ENCODE peak calls at places on chromosomes 7 and 10, in six cellular contexts. One of them, this sample, is unnamed.

GRCh38 chr7:122885583-122886356 is 490 bp downstream of the CADPS2 start:
- DNase-seq in iPS-NIHi11: peak; percentile 65
- DNase-seq in AG08396: peak; percentile 57
- DNase-seq in NCI-H2081: peak; percentile 71
- DNase-seq in dorsolateral prefrontal cortex: peak; percentile 16
- DNase-seq in HuH-7: peak; percentile 69
- DNase-seq in this sample: no peak

GRCh38 chr10:133258066-133258817 is 18.4 kb downstream of the ADAM8 start:
- DNase-seq in iPS-NIHi11: no peak
- DNase-seq in AG08396: no peak
- DNase-seq in NCI-H2081: no peak
- DNase-seq in dorsolateral prefrontal cortex: no peak
- DNase-seq in HuH-7: peak; percentile 50
- DNase-seq in this sample: no peak

GRCh38 chr7:40810274-40810673 is 675.5 kb downstream of the SUGCT start:
- DNase-seq in iPS-NIHi11: no peak
- DNase-seq in AG08396: no peak
- DNase-seq in NCI-H2081: no peak
- DNase-seq in dorsolateral prefrontal cortex: no peak
- DNase-seq in HuH-7: no peak
- DNase-seq in this sample: no peak

GRCh38 chr7:55013851-55014250 is 5.0 kb upstream of the EGFR start:
- DNase-seq in iPS-NIHi11: no peak
- DNase-seq in AG08396: no peak
- DNase-seq in NCI-H2081: no peak
- DNase-seq in dorsolateral prefrontal cortex: no peak
- DNase-seq in HuH-7: no peak
- DNase-seq in this sample: no peak

GRCh38 chr7:74220229-74220628 is 10.4 kb downstream of the LAT2 start:
- DNase-seq in iPS-NIHi11: no peak
- DNase-seq in AG08396: no peak
- DNase-seq in NCI-H2081: no peak
- DNase-seq in dorsolateral prefrontal cortex: no peak
- DNase-seq in HuH-7: peak; percentile 32
- DNase-seq in this sample: no peak

GRCh38 chr7:2513702-2514101 is 5.9 kb upstream of the LFNG start:
- DNase-seq in iPS-NIHi11: no peak
- DNase-seq in AG08396: no peak
- DNase-seq in NCI-H2081: no peak
- DNase-seq in dorsolateral prefrontal cortex: no peak
- DNase-seq in HuH-7: no peak
- DNase-seq in this sample: no peak

GRCh38 chr10:79925614-79926013 is 23.3 kb downstream of the SFTPD start:
- DNase-seq in iPS-NIHi11: no peak
- DNase-seq in AG08396: no peak
- DNase-seq in NCI-H2081: no peak
- DNase-seq in dorsolateral prefrontal cortex: no peak
- DNase-seq in HuH-7: no peak
- DNase-seq in this sample: no peak

GRCh38 chr10:14074062-14074884 is 256.5 kb downstream of the FRMD4A start:
- DNase-seq in iPS-NIHi11: peak; percentile 33
- DNase-seq in AG08396: peak; percentile 94
- DNase-seq in NCI-H2081: peak; percentile 87
- DNase-seq in dorsolateral prefrontal cortex: no peak
- DNase-seq in HuH-7: peak; percentile 36
- DNase-seq in this sample: peak; percentile 99

GRCh38 chr7:14902589-14902963 is at the start of gene DGKB:
- DNase-seq in iPS-NIHi11: peak; percentile 22
- DNase-seq in AG08396: no peak
- DNase-seq in NCI-H2081: peak; percentile 76
- DNase-seq in dorsolateral prefrontal cortex: peak; percentile 46
- DNase-seq in HuH-7: no peak
- DNase-seq in this sample: no peak

GRCh38 chr10:120715214-120715613 is 135.9 kb upstream of the WDR11 start:
- DNase-seq in iPS-NIHi11: no peak
- DNase-seq in AG08396: no peak
- DNase-seq in NCI-H2081: no peak
- DNase-seq in dorsolateral prefrontal cortex: no peak
- DNase-seq in HuH-7: no peak
- DNase-seq in this sample: no peak

GRCh38 chr7:78015574-78016260 is 217.1 kb downstream of the PHTF2 start:
- DNase-seq in iPS-NIHi11: no peak
- DNase-seq in AG08396: no peak
- DNase-seq in NCI-H2081: no peak
- DNase-seq in dorsolateral prefrontal cortex: no peak
- DNase-seq in HuH-7: no peak
- DNase-seq in this sample: no peak

GRCh38 chr10:110239892-110240291 is 32.5 kb downstream of the MXI1 start:
- DNase-seq in iPS-NIHi11: no peak
- DNase-seq in AG08396: no peak
- DNase-seq in NCI-H2081: no peak
- DNase-seq in dorsolateral prefrontal cortex: no peak
- DNase-seq in HuH-7: no peak
- DNase-seq in this sample: no peak

GRCh38 chr10:132685121-132685891 is 100.6 kb downstream of the NKX6-2 start:
- DNase-seq in iPS-NIHi11: no peak
- DNase-seq in AG08396: peak; percentile 59
- DNase-seq in NCI-H2081: no peak
- DNase-seq in dorsolateral prefrontal cortex: peak; percentile 90
- DNase-seq in HuH-7: peak; percentile 94
- DNase-seq in this sample: no peak

GRCh38 chr7:154994996-154995395 is 7.9 kb downstream of the PAXIP1 start:
- DNase-seq in iPS-NIHi11: no peak
- DNase-seq in AG08396: no peak
- DNase-seq in NCI-H2081: no peak
- DNase-seq in dorsolateral prefrontal cortex: no peak
- DNase-seq in HuH-7: no peak
- DNase-seq in this sample: no peak

GRCh38 chr10:125531470-125531869 is 151.5 kb downstream of the TEX36 start:
- DNase-seq in iPS-NIHi11: peak; percentile 44
- DNase-seq in AG08396: no peak
- DNase-seq in NCI-H2081: peak; percentile 54
- DNase-seq in dorsolateral prefrontal cortex: peak; percentile 34
- DNase-seq in HuH-7: no peak
- DNase-seq in this sample: peak; percentile 32

GRCh38 chr10:12488626-12489025 is 139.3 kb downstream of the CAMK1D start:
- DNase-seq in iPS-NIHi11: no peak
- DNase-seq in AG08396: no peak
- DNase-seq in NCI-H2081: no peak
- DNase-seq in dorsolateral prefrontal cortex: no peak
- DNase-seq in HuH-7: no peak
- DNase-seq in this sample: no peak

GRCh38 chr10:120455004-120455403 is 2.0 kb upstream of the PLPP4 start:
- DNase-seq in iPS-NIHi11: no peak
- DNase-seq in AG08396: peak; percentile 53
- DNase-seq in NCI-H2081: no peak
- DNase-seq in dorsolateral prefrontal cortex: no peak
- DNase-seq in HuH-7: no peak
- DNase-seq in this sample: no peak

GRCh38 chr10:43137971-43138756 is at the start of gene CSGALNACT2:
- DNase-seq in iPS-NIHi11: peak; percentile 85
- DNase-seq in AG08396: peak; percentile 93
- DNase-seq in NCI-H2081: peak; percentile 87
- DNase-seq in dorsolateral prefrontal cortex: peak; percentile 79
- DNase-seq in HuH-7: peak; percentile 73
- DNase-seq in this sample: no peak

GRCh38 chr7:83663131-83663530 is 14.2 kb upstream of the SEMA3E start:
- DNase-seq in iPS-NIHi11: no peak
- DNase-seq in AG08396: no peak
- DNase-seq in NCI-H2081: no peak
- DNase-seq in dorsolateral prefrontal cortex: no peak
- DNase-seq in HuH-7: no peak
- DNase-seq in this sample: no peak

GRCh38 chr7:111953611-111954010 is 252.6 kb downstream of the DOCK4 start:
- DNase-seq in iPS-NIHi11: no peak
- DNase-seq in AG08396: no peak
- DNase-seq in NCI-H2081: peak; percentile 33
- DNase-seq in dorsolateral prefrontal cortex: no peak
- DNase-seq in HuH-7: peak; percentile 31
- DNase-seq in this sample: no peak

GRCh38 chr10:23345861-23346260 is 1.3 kb upstream of the C10orf67 start:
- DNase-seq in iPS-NIHi11: no peak
- DNase-seq in AG08396: no peak
- DNase-seq in NCI-H2081: no peak
- DNase-seq in dorsolateral prefrontal cortex: no peak
- DNase-seq in HuH-7: peak; percentile 55
- DNase-seq in this sample: peak; percentile 95

GRCh38 chr7:121020652-121021051 is 32.1 kb downstream of the CPED1 start:
- DNase-seq in iPS-NIHi11: no peak
- DNase-seq in AG08396: no peak
- DNase-seq in NCI-H2081: no peak
- DNase-seq in dorsolateral prefrontal cortex: no peak
- DNase-seq in HuH-7: no peak
- DNase-seq in this sample: no peak

GRCh38 chr7:44764665-44765578 is 16.3 kb downstream of the ZMIZ2 start:
- DNase-seq in iPS-NIHi11: no peak
- DNase-seq in AG08396: no peak
- DNase-seq in NCI-H2081: no peak
- DNase-seq in dorsolateral prefrontal cortex: no peak
- DNase-seq in HuH-7: peak; percentile 47
- DNase-seq in this sample: no peak

GRCh38 chr7:67343114-67343513 is 346.5 kb downstream of the TYW1 start:
- DNase-seq in iPS-NIHi11: no peak
- DNase-seq in AG08396: no peak
- DNase-seq in NCI-H2081: no peak
- DNase-seq in dorsolateral prefrontal cortex: no peak
- DNase-seq in HuH-7: no peak
- DNase-seq in this sample: no peak

GRCh38 chr7:3439333-3440030 is 138.4 kb downstream of the SDK1 start:
- DNase-seq in iPS-NIHi11: no peak
- DNase-seq in AG08396: peak; percentile 3
- DNase-seq in NCI-H2081: no peak
- DNase-seq in dorsolateral prefrontal cortex: no peak
- DNase-seq in HuH-7: no peak
- DNase-seq in this sample: peak; percentile 96

GRCh38 chr7:12942599-12942998 is 255.2 kb downstream of the ARL4A start:
- DNase-seq in iPS-NIHi11: no peak
- DNase-seq in AG08396: no peak
- DNase-seq in NCI-H2081: peak; percentile 42
- DNase-seq in dorsolateral prefrontal cortex: no peak
- DNase-seq in HuH-7: peak; percentile 27
- DNase-seq in this sample: no peak

GRCh38 chr7:70728873-70729552 is 402.9 kb upstream of the GALNT17 start:
- DNase-seq in iPS-NIHi11: peak; percentile 60
- DNase-seq in AG08396: no peak
- DNase-seq in NCI-H2081: peak; percentile 30
- DNase-seq in dorsolateral prefrontal cortex: no peak
- DNase-seq in HuH-7: no peak
- DNase-seq in this sample: peak; percentile 45

GRCh38 chr10:132626019-132626760 is 88.6 kb downstream of the INPP5A start:
- DNase-seq in iPS-NIHi11: no peak
- DNase-seq in AG08396: no peak
- DNase-seq in NCI-H2081: no peak
- DNase-seq in dorsolateral prefrontal cortex: no peak
- DNase-seq in HuH-7: no peak
- DNase-seq in this sample: no peak

GRCh38 chr10:100743626-100744135 is 1.7 kb upstream of the PAX2 start:
- DNase-seq in iPS-NIHi11: no peak
- DNase-seq in AG08396: peak; percentile 85
- DNase-seq in NCI-H2081: peak; percentile 16
- DNase-seq in dorsolateral prefrontal cortex: no peak
- DNase-seq in HuH-7: peak; percentile 92
- DNase-seq in this sample: peak; percentile 3

GRCh38 chr7:158782638-158783490 is 46.4 kb downstream of the ESYT2 start:
- DNase-seq in iPS-NIHi11: peak; percentile 33
- DNase-seq in AG08396: peak; percentile 56
- DNase-seq in NCI-H2081: peak; percentile 35
- DNase-seq in dorsolateral prefrontal cortex: no peak
- DNase-seq in HuH-7: no peak
- DNase-seq in this sample: no peak

GRCh38 chr7:115009139-115009538 is 87.2 kb downstream of the MDFIC start:
- DNase-seq in iPS-NIHi11: no peak
- DNase-seq in AG08396: no peak
- DNase-seq in NCI-H2081: no peak
- DNase-seq in dorsolateral prefrontal cortex: no peak
- DNase-seq in HuH-7: no peak
- DNase-seq in this sample: no peak

GRCh38 chr7:18119985-18120384 is 92.3 kb upstream of the PRPS1L1 start:
- DNase-seq in iPS-NIHi11: no peak
- DNase-seq in AG08396: no peak
- DNase-seq in NCI-H2081: peak; percentile 33
- DNase-seq in dorsolateral prefrontal cortex: no peak
- DNase-seq in HuH-7: no peak
- DNase-seq in this sample: no peak

GRCh38 chr7:18278306-18278705 is 217.2 kb upstream of the HDAC9 start:
- DNase-seq in iPS-NIHi11: no peak
- DNase-seq in AG08396: no peak
- DNase-seq in NCI-H2081: no peak
- DNase-seq in dorsolateral prefrontal cortex: no peak
- DNase-seq in HuH-7: no peak
- DNase-seq in this sample: no peak

GRCh38 chr7:142808802-142809583 is 38.2 kb downstream of the PRSS2 start:
- DNase-seq in iPS-NIHi11: no peak
- DNase-seq in AG08396: no peak
- DNase-seq in NCI-H2081: no peak
- DNase-seq in dorsolateral prefrontal cortex: no peak
- DNase-seq in HuH-7: no peak
- DNase-seq in this sample: no peak

GRCh38 chr10:132703305-132704007 is 82.5 kb downstream of the NKX6-2 start:
- DNase-seq in iPS-NIHi11: no peak
- DNase-seq in AG08396: no peak
- DNase-seq in NCI-H2081: no peak
- DNase-seq in dorsolateral prefrontal cortex: no peak
- DNase-seq in HuH-7: no peak
- DNase-seq in this sample: no peak